ENCODE peak calls at places on chromosomes 12 and 14, in seven cellular contexts. H is ovary, T is uterus, J is endothelial cell of umbilical vein, Y is fibroblast of lung, N is colonic mucosa, I is OCI-LY7. Q is an unnamed sample. For H3K9me3, H3K4me1 and H3K36me3, the result is how much of the 10 kb centered on the place peaks cover.

GRCh38 chr12:111692575-111693210 is 6.8 kb downstream of the ACAD10 start:
- DNase-seq in T (no peak), I (peak), Y (no peak), N (no peak), J (no peak), H (no peak), Q (peak)

GRCh38 chr12:7712841-7713442 is 1.7 kb downstream of the DPPA3 start:
- DNase-seq in N (no peak), H (no peak), Y (no peak), T (no peak), J (no peak), I (no peak), Q (peak)

GRCh38 chr14:99231850-99232401 is 40.1 kb downstream of the BCL11B start:
- DNase-seq in N (no peak), J (no peak), Y (no peak), I (no peak), T (no peak), H (peak), Q (peak)

GRCh38 chr14:37650356-37651037 is 55.1 kb downstream of the TTC6 start:
- DNase-seq in H (no peak), I (no peak), Y (no peak), T (no peak), J (no peak), N (no peak), Q (no peak)

GRCh38 chr14:86091811-86092210 is 561.9 kb downstream of the FLRT2 start:
- DNase-seq in I (no peak), Y (no peak), H (no peak), T (no peak), N (no peak), J (no peak), Q (no peak)

GRCh38 chr14:52891800-52892199 is 59.0 kb downstream of the FERMT2 start:
- DNase-seq in H (no peak), N (no peak), I (no peak), T (no peak), Y (no peak), J (no peak), Q (no peak)

GRCh38 chr12:120598674-120599463 is 17.7 kb upstream of the POP5 start:
- DNase-seq in J (no peak), N (no peak), T (no peak), Y (peak), I (no peak), H (no peak), Q (peak)

GRCh38 chr14:25026476-25027137 is 23.3 kb downstream of the STXBP6 start:
- DNase-seq in Y (no peak), J (no peak), N (no peak), H (no peak), T (no peak), I (no peak), Q (no peak)

GRCh38 chr14:30431552-30431951 is 127.4 kb upstream of the G2E3 start:
- DNase-seq in J (no peak), T (no peak), N (no peak), Y (no peak), H (no peak), I (no peak), Q (no peak)

GRCh38 chr14:68195126-68195525 is 375.5 kb downstream of the RAD51B start:
- DNase-seq in H (no peak), T (no peak), J (no peak), I (no peak), Y (no peak), N (no peak), Q (no peak)

GRCh38 chr12:68435816-68436215 is 103.7 kb upstream of the MDM1 start:
- DNase-seq in I (no peak), N (no peak), H (no peak), Y (no peak), T (no peak), J (no peak), Q (no peak)

GRCh38 chr14:58738189-58738836 is 100.6 kb downstream of the DACT1 start:
- DNase-seq in H (no peak), I (no peak), J (no peak), N (no peak), T (no peak), Y (peak), Q (no peak)

GRCh38 chr12:119780786-119781434 is 96.2 kb downstream of the CIT start:
- DNase-seq in N (peak), J (peak), I (no peak), T (no peak), Y (peak), H (no peak), Q (peak)

GRCh38 chr14:91225025-91225424 is 19.5 kb downstream of the GPR68 start:
- DNase-seq in N (no peak), Y (no peak), H (no peak), T (no peak), J (no peak), I (no peak), Q (no peak)

GRCh38 chr14:82420874-82421273 is 887.2 kb upstream of the SEL1L start:
- DNase-seq in T (no peak), Y (no peak), H (no peak), I (no peak), N (no peak), J (no peak), Q (no peak)

GRCh38 chr14:82419933-82420332 is 886.3 kb upstream of the SEL1L start:
- DNase-seq in Y (no peak), H (no peak), I (no peak), N (no peak), J (no peak), T (no peak), Q (no peak)

DNA sequence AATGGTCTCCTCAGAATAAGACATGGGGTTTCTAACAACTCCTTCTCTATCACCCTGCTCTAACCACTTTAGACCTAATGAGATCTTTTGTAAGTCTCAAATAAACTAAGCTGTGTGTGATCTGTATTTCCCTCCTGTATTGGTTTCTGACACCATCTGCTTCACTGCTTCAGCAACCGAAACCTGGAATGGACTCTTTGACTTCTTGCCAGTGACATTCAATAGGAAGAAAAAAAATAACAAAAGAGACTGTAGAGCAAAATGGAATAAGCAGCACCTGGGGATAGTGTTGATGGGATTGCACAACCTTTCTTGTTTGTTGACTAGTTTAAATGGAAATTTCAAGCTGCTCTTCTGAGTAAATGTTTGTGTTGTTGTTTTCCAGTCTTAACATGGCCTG is 888.5 kb upstream of the SEL1L start:
- DNase-seq in Y (no peak), I (no peak), H (no peak), T (no peak), N (no peak), J (no peak), Q (no peak)
- H3K9me3 ChIP-seq in Y (under half), I (under half), H (under half), T (under half), N (under half), J (under half), Q (under half)

GRCh38 chr14:95679148-95679547 is 7.1 kb upstream of the TCL1B start:
- DNase-seq in Y (no peak), H (no peak), J (no peak), I (no peak), N (no peak), T (no peak), Q (no peak)
- H3K4me1 ChIP-seq in Y (under half), H (under half), J (under half), I (half or more), N (under half), T (under half), Q (under half)

GRCh38 chr12:54538136-54538700 is 11.2 kb upstream of the PDE1B start:
- DNase-seq in J (no peak), I (no peak), T (no peak), Y (no peak), H (no peak), N (no peak), Q (no peak)
- H3K36me3 ChIP-seq in J (under half), I (half or more), T (under half), Y (under half), H (under half), N (under half), Q (under half)

GRCh38 chr12:24861751-24862575 is 86.9 kb downstream of the BCAT1 start:
- DNase-seq in I (no peak), N (no peak), T (no peak), Y (no peak), H (no peak), J (peak), Q (no peak)

GRCh38 chr12:24860546-24860945 is 88.4 kb downstream of the BCAT1 start:
- DNase-seq in H (no peak), Y (no peak), I (no peak), J (no peak), N (no peak), T (no peak), Q (no peak)

DNA sequence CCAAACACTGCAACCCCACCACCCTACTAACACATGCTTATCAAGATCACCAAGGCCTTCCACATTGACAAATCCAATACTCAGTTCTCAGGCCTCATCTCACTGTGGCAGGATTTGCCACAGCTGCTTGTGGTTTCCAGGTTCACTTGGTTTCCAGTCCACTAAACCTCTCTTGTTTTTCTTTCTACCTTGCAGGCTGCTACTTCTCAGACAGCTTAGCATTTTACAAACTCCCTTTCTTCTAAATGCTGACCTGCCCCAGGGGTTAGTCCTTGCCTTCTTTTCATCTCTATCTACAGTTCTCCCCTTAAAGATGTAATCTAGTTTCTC is 84.1 kb downstream of the BCAT1 start:
- DNase-seq in N (no peak), T (no peak), Y (no peak), H (no peak), I (no peak), J (no peak), Q (no peak)
- H3K9me3 ChIP-seq in N (under half), T (under half), Y (under half), H (under half), I (under half), J (under half), Q (half or more)

DNA sequence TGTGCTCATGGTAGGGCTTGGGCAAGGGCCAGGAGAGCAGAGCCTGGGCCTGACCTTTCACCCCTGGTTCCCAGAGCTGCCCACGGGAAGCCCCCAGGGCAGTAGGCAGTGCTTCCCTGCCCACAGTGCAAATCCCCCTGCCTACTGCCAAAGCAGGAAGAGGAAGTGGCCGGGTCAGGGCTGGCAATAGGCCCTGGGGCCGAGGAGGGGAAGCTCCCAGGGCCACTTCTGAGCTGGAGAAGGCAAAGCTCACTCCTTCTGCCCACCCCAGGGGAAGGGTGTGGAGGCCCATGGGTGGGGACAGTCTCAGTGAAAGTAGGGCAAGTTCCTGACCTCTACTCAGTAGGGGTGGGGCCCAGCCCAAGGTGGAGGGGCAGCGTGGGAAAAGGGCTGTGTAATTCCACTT is 5.4 kb upstream of the NR4A1 start:
- DNase-seq in T (peak), H (peak), J (peak), N (peak), I (no peak), Y (no peak), Q (no peak)
- H3K4me1 ChIP-seq in T (under half), H (under half), J (under half), N (under half), I (under half), Y (under half), Q (under half)

DNA sequence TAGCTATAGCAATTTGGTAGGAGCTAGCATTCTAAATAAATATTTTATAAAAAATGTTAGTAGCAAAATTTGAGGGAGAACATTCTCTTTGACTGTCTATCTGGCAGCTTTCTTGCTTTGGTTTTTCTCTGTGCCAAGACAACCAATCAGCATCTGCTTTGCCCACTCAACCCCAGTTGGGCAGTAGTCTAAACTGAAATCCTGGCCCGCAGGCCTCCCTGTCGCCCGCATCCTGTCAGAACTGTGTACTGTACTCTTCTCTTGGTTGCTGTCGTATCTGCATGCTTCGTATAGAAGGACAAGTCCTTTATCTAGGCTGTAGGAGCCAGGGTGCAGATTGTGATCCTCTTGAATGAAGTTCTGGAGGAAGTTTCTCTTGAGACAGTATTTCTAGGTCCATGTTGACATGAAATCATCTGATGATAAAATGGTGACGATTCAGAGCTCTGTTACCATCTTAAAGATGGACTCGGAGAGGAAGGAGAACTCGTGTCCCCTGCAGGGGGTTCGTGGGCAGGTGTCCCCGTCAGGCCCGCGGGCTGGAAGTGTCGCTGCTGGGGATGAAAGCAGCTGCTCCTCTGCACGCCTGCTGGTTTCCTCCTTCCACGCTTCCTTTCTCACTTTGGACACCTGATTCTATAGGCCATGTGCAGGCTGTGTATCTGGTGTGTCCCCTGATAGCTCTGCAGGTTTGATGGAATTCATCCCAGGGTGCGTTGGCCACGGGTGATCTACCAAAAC is 34.6 kb downstream of the XRCC3 start:
- DNase-seq in I (no peak), J (no peak), Y (no peak), H (no peak), T (no peak), N (no peak), Q (no peak)
- H3K36me3 ChIP-seq in I (half or more), J (under half), Y (under half), H (under half), T (under half), N (under half), Q (half or more)